ENCODE peak calls at places on chromosomes 16 and 17, in four cellular contexts. One of them, this sample, is unnamed. For H3K79me2 and H3K4me1, the result is how much of the 10 kb centered on the place peaks cover.

GRCh38 chr17:57523926-57524634 is 221.0 kb downstream of the CCDC182 start:
- DNase-seq in H9: no peak
- DNase-seq in mesendoderm: no peak
- DNase-seq in H1: no peak
- DNase-seq in this sample: no peak

GRCh38 chr16:86010680-86011141 is 111.7 kb downstream of the IRF8 start:
- DNase-seq in H9: no peak
- DNase-seq in mesendoderm: no peak
- DNase-seq in H1: no peak
- DNase-seq in this sample: no peak

GRCh38 chr16:85690469-85691064 is 1.8 kb upstream of the GINS2 start:
- DNase-seq in mesendoderm: no peak
- DNase-seq in H1: no peak
- DNase-seq in H9: no peak
- DNase-seq in this sample: no peak

GRCh38 chr17:44221862-44222111 is 2.3 kb upstream of the UBTF start:
- DNase-seq in H9: no peak
- DNase-seq in H1: no peak
- DNase-seq in mesendoderm: no peak
- DNase-seq in this sample: peak

GRCh38 chr17:332558-333322 is 19.9 kb downstream of the RPH3AL start:
- DNase-seq in H1: no peak
- DNase-seq in H9: peak
- DNase-seq in mesendoderm: peak
- DNase-seq in this sample: no peak

GRCh38 chr17:79843917-79844815 is 4.9 kb upstream of the CBX4 start:
- DNase-seq in H9: peak
- DNase-seq in mesendoderm: no peak
- DNase-seq in H1: peak
- DNase-seq in this sample: no peak

GRCh38 chr16:88415381-88416323 is 32.9 kb downstream of the ZNF469 start:
- DNase-seq in H9: no peak
- DNase-seq in H1: no peak
- DNase-seq in mesendoderm: no peak
- DNase-seq in this sample: no peak

GRCh38 chr17:75487351-75488070 is 27.8 kb downstream of the CASKIN2 start:
- DNase-seq in mesendoderm: peak
- DNase-seq in H9: no peak
- DNase-seq in H1: no peak
- DNase-seq in this sample: no peak

GRCh38 chr16:65519402-65519801 is 397.5 kb upstream of the CDH11 start:
- DNase-seq in mesendoderm: no peak
- DNase-seq in H1: no peak
- DNase-seq in H9: no peak
- DNase-seq in this sample: no peak

GRCh38 chr16:27287887-27288286 is 19.3 kb upstream of the NSMCE1 start:
- DNase-seq in H9: no peak
- DNase-seq in H1: no peak
- DNase-seq in mesendoderm: no peak
- DNase-seq in this sample: no peak

GRCh38 chr17:76866774-76867577 is 1.2 kb upstream of the MGAT5B start:
- DNase-seq in mesendoderm: peak
- DNase-seq in H1: no peak
- DNase-seq in H9: no peak
- DNase-seq in this sample: peak

GRCh38 chr17:6473128-6473767 is 29.0 kb downstream of the PIMREG start:
- DNase-seq in H9: peak
- DNase-seq in H1: peak
- DNase-seq in mesendoderm: peak
- DNase-seq in this sample: peak

GRCh38 chr16:30657866-30658730 is at the start of gene FBRS:
- DNase-seq in mesendoderm: peak
- DNase-seq in H1: peak
- DNase-seq in H9: peak
- DNase-seq in this sample: peak

GRCh38 chr16:17469011-17469741 is 1.6 kb downstream of the XYLT1 start:
- DNase-seq in mesendoderm: peak
- DNase-seq in H1: no peak
- DNase-seq in H9: no peak
- DNase-seq in this sample: peak

GRCh38 chr17:63819131-63819530 is 8.1 kb upstream of the PSMC5 start:
- DNase-seq in H1: no peak
- DNase-seq in mesendoderm: no peak
- DNase-seq in H9: no peak
- DNase-seq in this sample: no peak

GRCh38 chr17:63817736-63818385 is 9.4 kb upstream of the PSMC5 start:
- DNase-seq in mesendoderm: no peak
- DNase-seq in H1: no peak
- DNase-seq in H9: no peak
- DNase-seq in this sample: no peak

GRCh38 chr17:63816669-63817068 is 10.6 kb upstream of the PSMC5 start:
- DNase-seq in mesendoderm: no peak
- DNase-seq in H9: no peak
- DNase-seq in H1: no peak
- DNase-seq in this sample: no peak

GRCh38 chr17:63819585-63820537 is 7.4 kb upstream of the PSMC5 start:
- DNase-seq in H1: peak
- DNase-seq in H9: no peak
- DNase-seq in mesendoderm: no peak
- DNase-seq in this sample: no peak

DNA sequence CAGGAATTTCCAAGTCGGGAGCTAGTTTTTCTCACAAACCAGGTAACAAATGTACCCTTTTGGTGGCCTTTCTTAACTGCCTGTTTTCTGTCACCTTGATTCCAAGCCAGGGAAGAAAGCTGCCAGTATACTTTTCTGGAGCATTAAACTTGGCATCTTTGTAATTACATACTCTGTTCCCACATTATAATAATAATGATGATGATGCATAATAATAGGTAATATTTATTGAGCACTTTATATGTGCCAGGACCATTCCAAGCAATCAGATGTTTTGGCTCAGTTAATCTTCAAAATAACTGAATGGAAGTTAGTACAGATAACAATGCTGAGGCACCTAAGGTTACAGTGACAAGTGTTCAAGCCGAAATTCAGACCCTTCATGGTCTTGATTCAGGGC is 11.1 kb upstream of the PSMC5 start:
- DNase-seq in mesendoderm: no peak
- DNase-seq in H9: no peak
- DNase-seq in H1: no peak
- DNase-seq in this sample: no peak
- H3K23ac ChIP-seq in mesendoderm: no peak
- H3K23ac ChIP-seq in H9: no peak
- H3K23ac ChIP-seq in H1: no peak
- H3K23ac ChIP-seq in this sample: no peak

GRCh38 chr17:51034800-51035199 is 85.9 kb downstream of the SPAG9 start:
- DNase-seq in H1: no peak
- DNase-seq in H9: no peak
- DNase-seq in mesendoderm: no peak
- DNase-seq in this sample: no peak
- H3K79me2 ChIP-seq in H1: under half
- H3K79me2 ChIP-seq in H9: under half
- H3K79me2 ChIP-seq in mesendoderm: under half
- H3K79me2 ChIP-seq in this sample: under half

DNA sequence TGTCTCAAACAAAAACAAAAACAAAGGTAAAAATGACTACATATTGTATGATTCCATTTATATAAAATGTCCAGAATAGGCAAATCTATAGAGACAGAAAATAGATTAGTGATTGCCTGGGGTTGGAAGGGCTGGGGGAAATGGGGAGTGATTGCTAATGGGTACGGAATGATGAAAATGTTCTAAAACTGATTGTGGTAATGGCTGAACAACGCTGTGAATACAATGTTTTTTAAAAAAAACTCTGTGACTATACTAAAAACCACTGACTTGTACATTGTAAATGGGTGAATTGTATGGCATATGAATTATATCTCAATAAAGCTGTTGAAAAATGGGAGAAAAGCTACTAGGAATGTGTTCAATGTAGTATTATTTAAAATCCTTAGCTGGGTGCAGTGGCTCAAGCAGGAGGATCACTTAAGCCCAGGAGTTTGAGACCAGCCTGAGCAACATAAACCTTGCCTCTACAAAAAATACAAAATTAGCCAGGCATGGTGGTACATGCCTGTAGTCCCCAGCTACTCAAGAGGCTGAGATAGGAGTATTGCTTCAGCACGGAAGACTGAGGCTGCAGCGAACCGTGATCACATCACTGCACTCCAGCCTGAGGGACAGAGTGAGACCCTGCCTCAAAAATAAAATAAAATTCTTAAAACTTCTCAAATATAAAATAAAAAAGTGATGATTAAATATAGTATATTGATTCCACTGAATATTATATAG is 47.9 kb downstream of the TOM1L2 start:
- DNase-seq in H9: no peak
- DNase-seq in mesendoderm: no peak
- DNase-seq in H1: no peak
- DNase-seq in this sample: no peak
- H3K4me1 ChIP-seq in H9: under half
- H3K4me1 ChIP-seq in mesendoderm: under half
- H3K4me1 ChIP-seq in H1: under half
- H3K4me1 ChIP-seq in this sample: under half

GRCh38 chr16:13956635-13957196 is 36.8 kb downstream of the ERCC4 start:
- DNase-seq in H1: no peak
- DNase-seq in H9: no peak
- DNase-seq in mesendoderm: no peak
- DNase-seq in this sample: peak
- H3K23ac ChIP-seq in H1: no peak
- H3K23ac ChIP-seq in H9: no peak
- H3K23ac ChIP-seq in mesendoderm: no peak
- H3K23ac ChIP-seq in this sample: no peak

GRCh38 chr17:8154608-8155152 is 2.5 kb upstream of the PER1 start:
- DNase-seq in H9: no peak
- DNase-seq in mesendoderm: no peak
- DNase-seq in H1: no peak
- DNase-seq in this sample: no peak

GRCh38 chr17:8153957-8154607 is 1.9 kb upstream of the PER1 start:
- DNase-seq in mesendoderm: peak
- DNase-seq in H9: peak
- DNase-seq in H1: peak
- DNase-seq in this sample: peak

GRCh38 chr17:8152112-8152775 is at the start of gene PER1:
- DNase-seq in H1: peak
- DNase-seq in H9: peak
- DNase-seq in mesendoderm: peak
- DNase-seq in this sample: peak

GRCh38 chr17:8152981-8153549 is 861 bp upstream of the PER1 start:
- DNase-seq in mesendoderm: no peak
- DNase-seq in H1: no peak
- DNase-seq in H9: peak
- DNase-seq in this sample: no peak

GRCh38 chr17:8153550-8153956 is 1.3 kb upstream of the PER1 start:
- DNase-seq in H9: peak
- DNase-seq in mesendoderm: peak
- DNase-seq in H1: no peak
- DNase-seq in this sample: no peak
- H3K79me2 ChIP-seq in H9: under half
- H3K79me2 ChIP-seq in mesendoderm: under half
- H3K79me2 ChIP-seq in H1: under half
- H3K79me2 ChIP-seq in this sample: under half

This sample was measured in trophoblast cell.